ENCODE peak calls at places on chromosome 3, in ten cellular contexts. H is ecto neural progenitor cell, D is T47D, Q is H4, L is fibroblast of pulmonary artery, N is GM04503, R is fibroblast of mammary gland, A is bronchial epithelial cell, O is NCI-H187, E is HL-60. M is an unnamed sample.

GRCh38 chr3:122956685-122957455 is 70.7 kb downstream of the SEMA5B start:
- DNase-seq in O (no peak), D (no peak), R (no peak), E (no peak), L (no peak), A (no peak), N (no peak), Q (no peak), H (no peak), M (no peak)

GRCh38 chr3:14771593-14772497 is 46.9 kb upstream of the FGD5 start:
- DNase-seq in O (no peak), R (no peak), Q (no peak), N (no peak), E (no peak), H (peak), L (no peak), A (no peak), D (no peak), M (no peak)

GRCh38 chr3:140092883-140093536 is 158.0 kb downstream of the CLSTN2 start:
- DNase-seq in Q (no peak), A (no peak), N (no peak), L (no peak), O (no peak), E (no peak), D (no peak), R (peak), H (no peak), M (no peak)

GRCh38 chr3:61521229-61521628 is 40.1 kb upstream of the PTPRG start:
- DNase-seq in H (no peak), A (no peak), Q (no peak), L (no peak), O (no peak), D (no peak), E (no peak), R (no peak), N (no peak), M (no peak)

GRCh38 chr3:140342668-140343067 is 335.2 kb upstream of the TRIM42 start:
- DNase-seq in N (no peak), D (no peak), L (no peak), E (no peak), H (no peak), O (no peak), Q (peak), R (no peak), A (no peak), M (no peak)

GRCh38 chr3:147843331-147843730 is 434.2 kb downstream of the ZIC1 start:
- DNase-seq in R (peak), O (no peak), L (no peak), Q (no peak), N (no peak), E (no peak), H (no peak), D (no peak), A (peak), M (no peak)

GRCh38 chr3:133824961-133825485 is 19.4 kb downstream of the SRPRB start:
- DNase-seq in O (no peak), L (no peak), Q (no peak), A (no peak), N (no peak), H (no peak), D (no peak), R (no peak), E (no peak), M (no peak)

GRCh38 chr3:120487079-120487693 is 36.4 kb upstream of the FSTL1 start:
- DNase-seq in D (no peak), Q (no peak), O (no peak), N (peak), E (no peak), A (no peak), R (peak), L (peak), H (no peak), M (no peak)

GRCh38 chr3:113684271-113684819 is 12.1 kb downstream of the USF3 start:
- DNase-seq in Q (no peak), D (no peak), O (no peak), R (no peak), E (no peak), N (no peak), H (no peak), L (no peak), A (no peak), M (no peak)

GRCh38 chr3:193556841-193557240 is 2.1 kb upstream of the ATP13A4 start:
- DNase-seq in R (no peak), E (no peak), A (peak), Q (no peak), N (no peak), O (no peak), L (no peak), H (no peak), D (no peak), M (no peak)

GRCh38 chr3:138468886-138469285 is 34.5 kb downstream of the ESYT3 start:
- DNase-seq in Q (peak), A (no peak), E (no peak), R (no peak), N (peak), D (no peak), L (no peak), O (no peak), H (no peak), M (peak)

GRCh38 chr3:171351676-171352075 is 108.5 kb downstream of the TNIK start:
- DNase-seq in A (peak), N (peak), E (no peak), Q (peak), H (no peak), L (peak), R (peak), D (no peak), O (peak), M (peak)